ENCODE peak calls at places on chromosomes 5 and 9, in seven cellular contexts. One of them, this sample, is unnamed.

GRCh38 chr9:22813520-22813919 is 366.9 kb downstream of the DMRTA1 start:
- DNase-seq in dorsolateral prefrontal cortex: no peak
- DNase-seq in mucosa of gallbladder: no peak
- DNase-seq in HuH-7.5: no peak
- DNase-seq in stimulated activated naive CD8-positive, alpha-beta T cell treated with anti-CD3 and anti-CD28 coated beads, Interleukin-15, amount 100 ng/mL, for 72 hours: no peak
- DNase-seq in NCI-H2029 treated with DMSO at 0.1 percent for 48 hours: no peak
- DNase-seq in Caki2: peak
- DNase-seq in this sample: peak

GRCh38 chr5:61162832-61163567 is 732 bp upstream of the SMIM15 start:
- DNase-seq in dorsolateral prefrontal cortex: peak
- DNase-seq in HuH-7.5: peak
- DNase-seq in NCI-H2029 treated with DMSO at 0.1 percent for 48 hours: no peak
- DNase-seq in Caki2: peak
- DNase-seq in stimulated activated naive CD8-positive, alpha-beta T cell treated with anti-CD3 and anti-CD28 coated beads, Interleukin-15, amount 100 ng/mL, for 72 hours: no peak
- DNase-seq in mucosa of gallbladder: no peak
- DNase-seq in this sample: peak

GRCh38 chr5:155926011-155926410 is 401.0 kb upstream of the SGCD start:
- DNase-seq in HuH-7.5: no peak
- DNase-seq in NCI-H2029 treated with DMSO at 0.1 percent for 48 hours: no peak
- DNase-seq in Caki2: no peak
- DNase-seq in stimulated activated naive CD8-positive, alpha-beta T cell treated with anti-CD3 and anti-CD28 coated beads, Interleukin-15, amount 100 ng/mL, for 72 hours: no peak
- DNase-seq in dorsolateral prefrontal cortex: no peak
- DNase-seq in mucosa of gallbladder: no peak
- DNase-seq in this sample: no peak

GRCh38 chr5:168047669-168048111 is 243.8 kb upstream of the WWC1 start:
- DNase-seq in NCI-H2029 treated with DMSO at 0.1 percent for 48 hours: no peak
- DNase-seq in HuH-7.5: no peak
- DNase-seq in Caki2: peak
- DNase-seq in dorsolateral prefrontal cortex: no peak
- DNase-seq in stimulated activated naive CD8-positive, alpha-beta T cell treated with anti-CD3 and anti-CD28 coated beads, Interleukin-15, amount 100 ng/mL, for 72 hours: no peak
- DNase-seq in mucosa of gallbladder: no peak
- DNase-seq in this sample: no peak

GRCh38 chr5:157266286-157267007 is 524 bp downstream of the CYFIP2 start:
- DNase-seq in Caki2: peak
- DNase-seq in stimulated activated naive CD8-positive, alpha-beta T cell treated with anti-CD3 and anti-CD28 coated beads, Interleukin-15, amount 100 ng/mL, for 72 hours: peak
- DNase-seq in NCI-H2029 treated with DMSO at 0.1 percent for 48 hours: no peak
- DNase-seq in mucosa of gallbladder: no peak
- DNase-seq in dorsolateral prefrontal cortex: no peak
- DNase-seq in HuH-7.5: peak
- DNase-seq in this sample: no peak

GRCh38 chr9:104772707-104773106 is 8.8 kb downstream of the NIPSNAP3B start:
- DNase-seq in dorsolateral prefrontal cortex: no peak
- DNase-seq in NCI-H2029 treated with DMSO at 0.1 percent for 48 hours: no peak
- DNase-seq in stimulated activated naive CD8-positive, alpha-beta T cell treated with anti-CD3 and anti-CD28 coated beads, Interleukin-15, amount 100 ng/mL, for 72 hours: no peak
- DNase-seq in mucosa of gallbladder: no peak
- DNase-seq in HuH-7.5: no peak
- DNase-seq in Caki2: no peak
- DNase-seq in this sample: no peak

GRCh38 chr5:140607031-140607430 is 25.9 kb downstream of the CD14 start:
- DNase-seq in mucosa of gallbladder: no peak
- DNase-seq in Caki2: no peak
- DNase-seq in stimulated activated naive CD8-positive, alpha-beta T cell treated with anti-CD3 and anti-CD28 coated beads, Interleukin-15, amount 100 ng/mL, for 72 hours: no peak
- DNase-seq in NCI-H2029 treated with DMSO at 0.1 percent for 48 hours: no peak
- DNase-seq in HuH-7.5: peak
- DNase-seq in dorsolateral prefrontal cortex: no peak
- DNase-seq in this sample: no peak

GRCh38 chr5:865771-866170 is 15.0 kb upstream of the ZDHHC11 start:
- DNase-seq in stimulated activated naive CD8-positive, alpha-beta T cell treated with anti-CD3 and anti-CD28 coated beads, Interleukin-15, amount 100 ng/mL, for 72 hours: no peak
- DNase-seq in dorsolateral prefrontal cortex: no peak
- DNase-seq in HuH-7.5: no peak
- DNase-seq in Caki2: no peak
- DNase-seq in mucosa of gallbladder: no peak
- DNase-seq in NCI-H2029 treated with DMSO at 0.1 percent for 48 hours: no peak
- DNase-seq in this sample: no peak

GRCh38 chr9:121876212-121876611 is 216.9 kb downstream of the TTLL11 start:
- DNase-seq in Caki2: peak
- DNase-seq in stimulated activated naive CD8-positive, alpha-beta T cell treated with anti-CD3 and anti-CD28 coated beads, Interleukin-15, amount 100 ng/mL, for 72 hours: no peak
- DNase-seq in mucosa of gallbladder: no peak
- DNase-seq in NCI-H2029 treated with DMSO at 0.1 percent for 48 hours: no peak
- DNase-seq in HuH-7.5: no peak
- DNase-seq in dorsolateral prefrontal cortex: no peak
- DNase-seq in this sample: no peak

GRCh38 chr9:116717150-116717549 is 30.0 kb downstream of the TRIM32 start:
- DNase-seq in Caki2: no peak
- DNase-seq in stimulated activated naive CD8-positive, alpha-beta T cell treated with anti-CD3 and anti-CD28 coated beads, Interleukin-15, amount 100 ng/mL, for 72 hours: no peak
- DNase-seq in dorsolateral prefrontal cortex: no peak
- DNase-seq in HuH-7.5: no peak
- DNase-seq in NCI-H2029 treated with DMSO at 0.1 percent for 48 hours: no peak
- DNase-seq in mucosa of gallbladder: no peak
- DNase-seq in this sample: no peak

GRCh38 chr5:40441733-40442132 is 238.0 kb upstream of the PTGER4 start:
- DNase-seq in stimulated activated naive CD8-positive, alpha-beta T cell treated with anti-CD3 and anti-CD28 coated beads, Interleukin-15, amount 100 ng/mL, for 72 hours: no peak
- DNase-seq in NCI-H2029 treated with DMSO at 0.1 percent for 48 hours: no peak
- DNase-seq in mucosa of gallbladder: no peak
- DNase-seq in Caki2: no peak
- DNase-seq in HuH-7.5: peak
- DNase-seq in dorsolateral prefrontal cortex: no peak
- DNase-seq in this sample: no peak

GRCh38 chr5:66993448-66993847 is 203.2 kb downstream of the CD180 start:
- DNase-seq in mucosa of gallbladder: no peak
- DNase-seq in NCI-H2029 treated with DMSO at 0.1 percent for 48 hours: no peak
- DNase-seq in dorsolateral prefrontal cortex: no peak
- DNase-seq in HuH-7.5: no peak
- DNase-seq in stimulated activated naive CD8-positive, alpha-beta T cell treated with anti-CD3 and anti-CD28 coated beads, Interleukin-15, amount 100 ng/mL, for 72 hours: no peak
- DNase-seq in Caki2: no peak
- DNase-seq in this sample: no peak

GRCh38 chr9:108434502-108434901 is 421.3 kb downstream of the ACTL7B start:
- DNase-seq in HuH-7.5: no peak
- DNase-seq in NCI-H2029 treated with DMSO at 0.1 percent for 48 hours: no peak
- DNase-seq in stimulated activated naive CD8-positive, alpha-beta T cell treated with anti-CD3 and anti-CD28 coated beads, Interleukin-15, amount 100 ng/mL, for 72 hours: no peak
- DNase-seq in Caki2: no peak
- DNase-seq in mucosa of gallbladder: no peak
- DNase-seq in dorsolateral prefrontal cortex: no peak
- DNase-seq in this sample: no peak

GRCh38 chr5:54563083-54563761 is 45.7 kb downstream of the SNX18 start:
- DNase-seq in dorsolateral prefrontal cortex: no peak
- DNase-seq in mucosa of gallbladder: no peak
- DNase-seq in NCI-H2029 treated with DMSO at 0.1 percent for 48 hours: no peak
- DNase-seq in HuH-7.5: no peak
- DNase-seq in stimulated activated naive CD8-positive, alpha-beta T cell treated with anti-CD3 and anti-CD28 coated beads, Interleukin-15, amount 100 ng/mL, for 72 hours: no peak
- DNase-seq in Caki2: no peak
- DNase-seq in this sample: no peak

GRCh38 chr9:113602126-113603119 is 138.9 kb downstream of the RGS3 start:
- DNase-seq in dorsolateral prefrontal cortex: no peak
- DNase-seq in stimulated activated naive CD8-positive, alpha-beta T cell treated with anti-CD3 and anti-CD28 coated beads, Interleukin-15, amount 100 ng/mL, for 72 hours: peak
- DNase-seq in Caki2: peak
- DNase-seq in HuH-7.5: peak
- DNase-seq in mucosa of gallbladder: peak
- DNase-seq in NCI-H2029 treated with DMSO at 0.1 percent for 48 hours: no peak
- DNase-seq in this sample: no peak

This sample was measured in H54.